ENCODE peak calls at places on chromosomes 12 and 14, in six cellular contexts. Q is H9, R is psoas muscle, K is testis, T is adrenal gland, B is transverse colon. N is an unnamed sample. For H3K4me1 and H3K9me3, the result is how much of the 10 kb centered on the place peaks cover.

GRCh38 chr12:91877022-91877421 is 268.6 kb downstream of the BTG1 start:
- DNase-seq in R (no peak), Q (no peak), K (peak), B (peak), T (peak), N (peak)

GRCh38 chr14:58077621-58078020 is 74.4 kb downstream of the ARMH4 start:
- DNase-seq in B (no peak), Q (no peak), R (no peak), T (no peak), K (no peak), N (no peak)

GRCh38 chr12:116141110-116141832 is 136.2 kb downstream of the MED13L start:
- DNase-seq in T (no peak), K (no peak), B (no peak), R (no peak), Q (no peak), N (no peak)

GRCh38 chr14:100709252-100709955 is 17.3 kb upstream of the DLK1 start:
- DNase-seq in T (peak), Q (no peak), B (no peak), K (peak), R (no peak), N (no peak)

GRCh38 chr14:100747736-100748135 is 21.0 kb downstream of the DLK1 start:
- DNase-seq in R (no peak), Q (peak), T (no peak), K (no peak), B (no peak), N (no peak)

GRCh38 chr12:60714141-60714900 is 1118.5 kb downstream of the SLC16A7 start:
- DNase-seq in T (no peak), R (no peak), Q (no peak), B (no peak), K (no peak), N (no peak)

GRCh38 chr12:3295225-3295624 is 195.8 kb upstream of the PRMT8 start:
- DNase-seq in K (no peak), R (no peak), Q (no peak), T (no peak), B (no peak), N (no peak)

GRCh38 chr14:101507306-101508150 is 53.8 kb upstream of the DIO3 start:
- DNase-seq in K (peak), B (peak), R (peak), Q (peak), T (no peak), N (no peak)

GRCh38 chr12:92505373-92506340 is 197.1 kb upstream of the PLEKHG7 start:
- DNase-seq in B (peak), Q (no peak), T (peak), K (peak), R (peak), N (peak)

GRCh38 chr14:28762949-28763313 is 3.7 kb upstream of the FOXG1 start:
- DNase-seq in K (no peak), B (no peak), T (no peak), R (no peak), Q (no peak), N (no peak)

GRCh38 chr12:4027412-4027811 is 154.2 kb upstream of the PARP11 start:
- DNase-seq in T (no peak), Q (no peak), K (no peak), B (no peak), R (no peak), N (no peak)

GRCh38 chr12:113912761-113913295 is 53.3 kb downstream of the RBM19 start:
- DNase-seq in K (peak), Q (peak), R (peak), B (peak), T (peak), N (peak)

GRCh38 chr14:88478931-88479330 is 75.9 kb downstream of the PTPN21 start:
- DNase-seq in B (no peak), R (no peak), Q (no peak), T (no peak), K (no peak), N (no peak)

GRCh38 chr12:38163442-38163801 is 153.2 kb upstream of the ALG10B start:
- DNase-seq in B (no peak), R (no peak), T (no peak), K (no peak), Q (no peak), N (no peak)

GRCh38 chr14:99769799-99770198 is 23.4 kb upstream of the EML1 start:
- DNase-seq in B (no peak), K (no peak), R (no peak), Q (no peak), T (no peak), N (no peak)

GRCh38 chr12:17076335-17076734 is 470.4 kb upstream of the LMO3 start:
- DNase-seq in B (no peak), K (peak), T (no peak), R (no peak), Q (no peak), N (no peak)

GRCh38 chr14:35438910-35439713 is 34.6 kb upstream of the NFKBIA start:
- DNase-seq in R (no peak), T (no peak), Q (no peak), B (no peak), K (no peak), N (no peak)

GRCh38 chr14:73784988-73785313 is 66.7 kb upstream of the PTGR2 start:
- DNase-seq in K (no peak), T (no peak), B (no peak), R (no peak), Q (peak), N (no peak)

GRCh38 chr14:100856056-100856950 is 30.4 kb downstream of the MEG3 start:
- DNase-seq in Q (no peak), T (no peak), B (no peak), K (no peak), R (peak), N (no peak)

GRCh38 chr14:23610090-23610814 is 25.9 kb upstream of the DHRS2 start:
- DNase-seq in R (no peak), T (no peak), B (no peak), Q (no peak), K (no peak), N (no peak)

GRCh38 chr12:39483042-39483441 is 40.1 kb upstream of the KIF21A start:
- DNase-seq in B (no peak), K (no peak), Q (no peak), R (no peak), T (no peak), N (no peak)

DNA sequence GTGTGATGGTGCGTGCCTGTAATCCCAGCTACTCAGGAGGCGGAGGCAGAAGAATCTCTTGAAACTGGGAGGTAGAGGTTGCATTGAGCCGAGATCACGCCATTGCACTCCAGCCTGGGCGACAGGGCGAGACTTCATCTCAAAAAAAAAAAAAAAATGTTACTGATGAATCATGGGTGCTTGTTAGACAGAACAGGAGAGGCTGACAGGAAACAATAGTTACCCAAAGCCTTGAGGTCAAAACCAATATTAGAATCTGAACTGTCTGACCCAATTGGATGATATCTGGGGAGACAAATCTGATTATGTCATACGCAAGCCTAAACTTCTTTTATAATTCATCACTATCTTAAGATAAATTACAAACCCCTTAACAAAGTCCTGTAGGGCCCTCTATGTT is 40.7 kb upstream of the KIF21A start:
- DNase-seq in Q (no peak), R (no peak), K (no peak), B (no peak), T (no peak), N (no peak)
- H3K4me1 ChIP-seq in Q (under half), R (under half), K (under half), B (under half), T (under half), N (under half)

GRCh38 chr14:52007637-52008036 is 18.3 kb downstream of the RTRAF start:
- DNase-seq in R (no peak), Q (no peak), K (no peak), T (no peak), B (no peak), N (no peak)

GRCh38 chr14:52005625-52006024 is 16.3 kb downstream of the RTRAF start:
- DNase-seq in R (no peak), T (no peak), B (no peak), K (no peak), Q (no peak), N (no peak)

GRCh38 chr14:52007211-52007610 is 17.9 kb downstream of the RTRAF start:
- DNase-seq in B (no peak), R (no peak), K (no peak), Q (no peak), T (no peak), N (no peak)

GRCh38 chr14:52008136-52008535 is 18.8 kb downstream of the RTRAF start:
- DNase-seq in K (no peak), Q (no peak), R (no peak), T (peak), B (no peak), N (no peak)

DNA sequence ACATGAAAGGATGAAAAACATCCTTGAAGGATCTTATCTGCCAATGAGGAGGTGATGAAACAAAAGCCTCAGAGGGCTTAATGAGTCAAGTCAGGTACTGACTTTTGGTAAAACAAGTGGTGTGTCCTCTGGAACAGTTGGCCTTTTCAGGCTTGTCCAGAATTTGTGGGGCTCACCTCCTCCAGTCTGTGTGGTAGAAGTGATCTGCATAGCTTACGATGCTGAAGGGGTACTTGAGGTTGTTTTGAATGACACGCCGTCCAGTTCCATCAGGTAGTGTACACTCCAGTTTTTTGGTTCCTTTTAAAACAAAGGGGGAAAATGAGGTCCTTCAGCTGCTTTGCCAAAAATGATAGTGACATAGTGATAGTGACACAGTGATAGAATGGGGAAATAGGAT is 17.0 kb downstream of the RTRAF start:
- DNase-seq in Q (no peak), R (no peak), T (no peak), K (no peak), B (no peak), N (no peak)
- H3K27ac ChIP-seq in Q (no peak), R (no peak), T (no peak), K (no peak), B (no peak), N (no peak)

GRCh38 chr12:132923356-132923909 is 32.7 kb downstream of the ZNF605 start:
- DNase-seq in T (no peak), Q (no peak), B (no peak), K (no peak), R (no peak), N (no peak)

GRCh38 chr12:132924356-132924755 is 31.8 kb downstream of the ZNF605 start:
- DNase-seq in R (no peak), Q (no peak), B (no peak), T (no peak), K (no peak), N (no peak)

GRCh38 chr12:132926417-132926833 is 29.7 kb downstream of the ZNF605 start:
- DNase-seq in K (no peak), R (no peak), Q (no peak), T (no peak), B (no peak), N (no peak)

GRCh38 chr12:132922676-132923075 is 33.4 kb downstream of the ZNF605 start:
- DNase-seq in B (no peak), R (no peak), Q (no peak), K (no peak), T (no peak), N (no peak)

GRCh38 chr12:132925597-132926416 is 30.3 kb downstream of the ZNF605 start:
- DNase-seq in T (no peak), Q (no peak), B (no peak), K (no peak), R (no peak), N (no peak)
- H3K9me3 ChIP-seq in T (half or more), Q (half or more), B (half or more), K (under half), R (half or more), N (half or more)

DNA sequence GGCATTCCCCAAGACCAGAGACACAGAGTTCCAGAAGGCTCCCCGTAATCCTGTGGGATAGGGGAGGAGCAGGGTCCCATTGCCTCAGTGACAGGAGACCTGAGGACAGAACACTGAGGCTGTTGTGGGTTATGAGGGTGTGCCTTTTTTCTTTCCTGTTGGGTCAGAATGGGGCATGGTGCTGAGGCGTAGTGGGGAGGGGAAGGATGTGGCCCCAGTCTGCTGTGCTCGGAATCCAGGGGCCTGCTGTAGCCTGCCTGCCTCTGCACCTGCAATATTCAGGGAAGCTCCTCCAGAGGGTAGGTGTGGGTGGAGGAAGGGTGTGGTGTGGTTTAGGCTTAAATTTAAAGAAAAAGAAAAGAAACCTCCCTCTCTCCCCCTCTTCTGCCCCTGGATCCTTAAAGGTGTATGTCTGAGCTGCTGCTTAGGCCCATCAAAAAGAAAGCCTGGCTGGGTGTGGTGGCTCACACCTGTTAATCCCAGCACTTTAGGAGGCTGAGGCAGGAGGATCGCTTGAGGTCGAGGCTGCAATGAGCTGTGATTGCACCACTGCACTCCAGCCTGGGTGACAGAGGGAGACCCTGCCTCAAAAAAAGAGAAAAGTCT is 18.7 kb downstream of the PLEKHG3 start:
- DNase-seq in T (no peak), B (no peak), K (no peak), R (peak), Q (no peak), N (no peak)
- H3K4me1 ChIP-seq in T (under half), B (half or more), K (half or more), R (under half), Q (under half), N (under half)

DNA sequence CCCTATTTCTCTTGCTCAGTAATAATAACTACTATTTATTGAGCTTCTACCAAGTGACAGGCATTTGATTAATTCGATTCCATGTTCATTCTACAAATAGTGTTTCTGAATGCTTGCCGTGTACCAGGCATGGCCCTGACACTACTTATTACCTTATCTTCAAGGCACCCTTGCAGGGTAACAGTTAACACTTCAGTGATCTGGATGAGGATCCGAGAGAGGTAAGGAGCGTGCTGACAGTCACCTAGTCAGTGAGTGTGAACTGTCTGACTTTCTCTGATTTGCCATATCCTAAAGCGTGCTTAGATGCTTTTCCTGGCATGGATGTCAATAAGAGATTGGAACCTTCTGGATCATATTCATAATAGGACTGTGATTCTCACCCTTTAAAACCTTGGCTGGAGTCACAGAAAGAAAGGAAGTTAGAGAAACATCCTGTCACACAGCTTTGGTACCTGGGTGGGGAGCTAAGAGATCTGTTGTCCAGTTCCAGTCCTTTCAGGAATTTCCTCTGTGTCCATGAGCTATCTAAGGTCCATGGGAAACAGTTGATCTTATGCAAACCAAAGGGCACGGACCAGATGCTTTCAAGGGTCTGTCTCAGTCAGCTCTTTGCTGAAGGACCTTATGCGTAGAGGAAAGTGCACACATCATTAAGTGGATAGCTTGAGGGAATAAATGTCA is 54.8 kb downstream of the PPFIBP1 start:
- DNase-seq in K (no peak), T (no peak), Q (no peak), B (no peak), R (no peak), N (no peak)
- H3K27ac ChIP-seq in K (no peak), T (peak), Q (no peak), B (no peak), R (no peak), N (peak)

GRCh38 chr12:56932867-56933266 is 1.3 kb downstream of the SDR9C7 start:
- DNase-seq in R (no peak), T (peak), B (peak), Q (no peak), K (no peak), N (no peak)

GRCh38 chr12:56932146-56932545 is 2.1 kb downstream of the SDR9C7 start:
- DNase-seq in R (no peak), Q (no peak), B (no peak), K (no peak), T (no peak), N (no peak)

GRCh38 chr12:56935157-56935556 is 949 bp upstream of the SDR9C7 start:
- DNase-seq in R (no peak), T (no peak), Q (no peak), K (no peak), B (no peak), N (no peak)

GRCh38 chr12:56935752-56936151 is 1.5 kb upstream of the SDR9C7 start:
- DNase-seq in T (no peak), K (no peak), B (no peak), Q (peak), R (no peak), N (no peak)

DNA sequence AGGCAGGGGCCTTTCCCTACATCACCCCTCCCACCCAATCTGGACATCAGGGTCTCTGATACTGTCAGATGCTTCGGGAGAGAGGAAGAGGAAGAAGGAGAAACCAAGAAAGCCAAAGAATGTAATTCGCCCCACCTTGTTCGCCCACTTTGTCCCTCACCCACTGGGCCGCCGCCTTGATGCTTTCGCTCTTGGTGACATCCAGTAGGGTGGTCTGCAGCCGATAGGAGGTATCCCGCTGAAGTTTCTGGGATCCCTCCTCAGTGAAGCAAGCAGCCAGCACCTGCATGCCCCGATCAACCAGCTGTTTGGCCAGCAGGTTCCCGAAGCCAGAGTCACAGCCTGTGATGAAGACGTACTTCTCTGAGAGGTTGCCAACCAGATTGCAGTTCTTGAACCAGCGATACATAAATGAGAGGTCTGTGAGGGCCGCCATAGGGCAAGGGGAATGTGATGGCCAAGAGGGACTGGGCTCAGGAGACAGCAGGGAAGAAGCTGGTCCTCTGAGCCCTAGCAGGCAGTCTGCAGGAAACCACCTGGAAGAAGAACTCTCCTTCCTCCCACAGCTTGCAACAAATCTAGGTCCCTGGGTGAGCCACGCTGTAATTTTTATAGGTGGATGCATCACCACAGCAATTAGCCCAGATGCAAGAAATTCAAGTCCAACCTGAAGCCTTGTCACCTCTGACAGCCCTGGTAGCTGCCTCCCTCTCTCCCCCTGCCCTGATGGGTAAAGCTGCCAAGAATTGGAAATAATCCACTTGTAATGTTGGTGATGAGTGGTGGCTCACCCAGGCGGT is at the start of gene SDR9C7:
- DNase-seq in R (no peak), T (no peak), K (no peak), B (no peak), Q (peak), N (no peak)
- H3K9me3 ChIP-seq in R (under half), T (under half), K (under half), B (under half), Q (under half), N (under half)

DNA sequence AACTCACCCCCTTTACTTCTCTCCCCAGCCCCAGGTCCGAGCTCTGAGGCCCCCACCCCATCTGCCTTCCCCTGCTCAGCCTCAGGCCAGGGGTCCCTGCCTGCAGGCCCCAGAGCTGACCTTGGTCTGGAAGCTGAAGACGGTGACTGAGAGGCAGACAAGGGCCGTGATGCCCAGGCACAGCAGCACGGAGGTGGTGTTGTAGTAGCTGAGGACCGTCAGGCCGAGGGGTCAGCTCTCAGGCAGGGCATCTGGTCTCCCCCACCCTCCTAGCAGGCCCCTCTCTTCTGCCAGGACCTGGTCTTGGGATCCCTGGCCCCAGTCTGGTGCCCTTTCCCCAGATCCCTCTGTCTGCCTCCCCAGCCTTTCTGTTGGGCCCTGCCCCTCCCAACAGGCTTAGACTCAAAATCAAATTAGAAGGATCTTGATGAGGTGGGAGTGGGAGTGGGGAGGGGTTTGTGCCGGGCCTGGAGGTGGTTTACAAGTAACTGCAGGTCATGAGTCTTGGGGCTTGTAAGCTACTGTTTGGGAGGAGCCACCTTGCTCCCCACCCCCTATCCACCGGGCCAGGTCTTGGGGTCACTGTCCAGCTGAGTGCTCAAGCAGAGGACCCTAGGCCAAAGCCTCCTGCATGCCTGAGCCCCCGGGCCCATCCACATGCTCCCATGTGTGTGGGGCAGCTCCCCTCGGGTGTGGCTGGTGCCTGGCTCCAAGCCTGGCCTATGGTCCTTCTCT is 14.2 kb downstream of the FAIM2 start:
- DNase-seq in B (no peak), R (peak), Q (no peak), T (no peak), K (no peak), N (no peak)
- H3K4me1 ChIP-seq in B (under half), R (under half), Q (under half), T (under half), K (under half), N (under half)

GRCh38 chr14:33564774-33565630 is 385.9 kb downstream of the EGLN3 start:
- DNase-seq in Q (peak), K (no peak), B (no peak), T (no peak), R (no peak), N (no peak)
- H3K27ac ChIP-seq in Q (no peak), K (no peak), B (no peak), T (peak), R (no peak), N (no peak)

N was measured in lung.